ENCODE peak calls at places on chromosomes 3 and 15, in seven cellular contexts. Z, N, Y, F, V, W and L are unnamed samples.

GRCh38 chr3:70308760-70309159 is 3.7 kb downstream of the MDFIC2 start:
- DNase-seq in F (peak; percentile 12), W (no peak), Y (no peak), Z (no peak), N (no peak), V (no peak), L (no peak)

GRCh38 chr3:15089201-15089600 is 9.7 kb downstream of the RBSN start:
- DNase-seq in W (no peak), F (no peak), V (no peak), N (no peak), Y (no peak), Z (no peak), L (no peak)

GRCh38 chr3:52829906-52830463 is 487 bp downstream of the ITIH4 start:
- DNase-seq in N (no peak), W (no peak), Z (no peak), F (no peak), Y (no peak), V (no peak), L (no peak)

GRCh38 chr15:65426216-65426853 is 3.6 kb upstream of the IGDCC4 start:
- DNase-seq in W (no peak), F (no peak), N (no peak), V (peak; percentile 3), Y (no peak), Z (no peak), L (no peak)

GRCh38 chr3:20843037-20843436 is 657.0 kb upstream of the SGO1 start:
- DNase-seq in F (no peak), W (no peak), Y (no peak), V (no peak), Z (no peak), N (no peak), L (no peak)

GRCh38 chr3:42376397-42376798 is 34.0 kb downstream of the LYZL4 start:
- DNase-seq in Y (no peak), V (peak; percentile 28), Z (peak; percentile 81), N (peak; percentile 68), W (no peak), F (peak; percentile 60), L (peak; percentile 50)

GRCh38 chr15:49155834-49156627 is 632 bp upstream of the COPS2 start:
- DNase-seq in N (no peak), W (peak; percentile 29), F (peak; percentile 27), Y (no peak), V (no peak), Z (peak; percentile 14), L (peak; percentile 25)

GRCh38 chr3:59773970-59774369 is 724.1 kb upstream of the CFAP20DC start:
- DNase-seq in W (no peak), N (no peak), V (no peak), F (no peak), Z (no peak), Y (no peak), L (no peak)

GRCh38 chr15:76310470-76311070 is 699 bp downstream of the ETFA start:
- DNase-seq in W (no peak), N (no peak), F (peak; percentile 27), Y (no peak), Z (no peak), V (no peak), L (peak; percentile 38)

GRCh38 chr3:12507871-12508281 is 23.6 kb downstream of the TSEN2 start:
- DNase-seq in W (no peak), N (peak; percentile 90), F (peak; percentile 66), Y (no peak), V (no peak), Z (no peak), L (peak; percentile 62)

GRCh38 chr3:169659858-169660614 is 3.5 kb downstream of the MECOM start:
- DNase-seq in Z (no peak), W (no peak), N (no peak), V (no peak), Y (no peak), F (peak; percentile 67), L (no peak)

GRCh38 chr15:69979269-69979668 is 118.4 kb downstream of the TLE3 start:
- DNase-seq in V (no peak), W (no peak), Y (no peak), N (no peak), Z (peak; percentile 23), F (no peak), L (no peak)